ENCODE peak calls at places on chromosomes 13 and 19, in nine cellular contexts. N is ovary; Y is H9; T is right lobe of liver; V is PC-3; Q is A673; F is CD8-positive, alpha-beta T cell; P is tibial artery; L is left ventricle myocardium inferior. Z is an unnamed sample. For H3K4me1, the result is how much of the 10 kb centered on the place peaks cover.

GRCh38 chr13:50129065-50129922 is 114.0 kb downstream of the KCNRG start:
- DNase-seq in T (no peak), V (no peak), F (no peak), Q (no peak), N (no peak), Y (no peak), P (peak), L (peak), Z (no peak)

GRCh38 chr13:99985886-99986527 is 4.4 kb downstream of the ZIC2 start:
- DNase-seq in V (no peak), T (no peak), F (no peak), P (no peak), L (no peak), Q (peak), Y (no peak), N (no peak), Z (no peak)

GRCh38 chr19:30446844-30447243 is 74.7 kb downstream of the ZNF536 start:
- DNase-seq in F (no peak), Q (no peak), N (no peak), V (no peak), P (no peak), L (no peak), Y (no peak), T (no peak), Z (no peak)

GRCh38 chr13:27605610-27606200 is 14.6 kb downstream of the LNX2 start:
- DNase-seq in L (no peak), N (no peak), V (no peak), Y (no peak), P (no peak), Q (no peak), F (no peak), T (no peak), Z (no peak)

GRCh38 chr13:94454906-94455305 is 24.6 kb downstream of the DCT start:
- DNase-seq in P (no peak), L (no peak), N (no peak), F (no peak), Q (no peak), V (peak), T (no peak), Y (no peak), Z (no peak)

GRCh38 chr19:17214531-17215124 is 529 bp upstream of the USE1 start:
- DNase-seq in L (no peak), Y (no peak), N (no peak), P (no peak), V (no peak), T (no peak), Q (no peak), F (no peak), Z (no peak)

GRCh38 chr19:49635530-49636229 is 4.3 kb downstream of the RRAS start:
- DNase-seq in P (no peak), N (no peak), L (no peak), V (no peak), Q (peak), T (peak), Y (no peak), F (no peak), Z (no peak)

GRCh38 chr13:74367193-74367592 is 233.0 kb upstream of the KLF12 start:
- DNase-seq in Y (no peak), Q (no peak), N (no peak), T (no peak), P (no peak), L (no peak), F (no peak), V (no peak), Z (no peak)

GRCh38 chr13:33524086-33524485 is 238.5 kb upstream of the STARD13 start:
- DNase-seq in N (no peak), F (no peak), P (no peak), Q (no peak), V (peak), L (no peak), Y (no peak), T (no peak), Z (no peak)

GRCh38 chr19:46621191-46622117 is 3.4 kb downstream of the PTGIR start:
- DNase-seq in V (no peak), P (peak), L (no peak), F (no peak), N (no peak), Q (no peak), Y (no peak), T (no peak), Z (no peak)

GRCh38 chr19:10784257-10784656 is 51.8 kb downstream of the TMED1 start:
- DNase-seq in F (no peak), N (no peak), P (peak), Q (no peak), L (peak), T (peak), Y (no peak), V (no peak), Z (no peak)

GRCh38 chr19:48006762-48007161 is 12.3 kb downstream of the ELSPBP1 start:
- DNase-seq in T (no peak), F (no peak), N (no peak), L (no peak), Y (peak), Q (peak), P (no peak), V (no peak), Z (no peak)

GRCh38 chr13:32674503-32674902 is 88.3 kb downstream of the PDS5B start:
- DNase-seq in P (no peak), Y (no peak), T (no peak), L (no peak), V (no peak), F (no peak), N (no peak), Q (no peak), Z (no peak)

GRCh38 chr13:111153977-111154332 is 38.8 kb downstream of the ARHGEF7 start:
- DNase-seq in P (peak), N (no peak), V (peak), Q (peak), Y (no peak), T (peak), L (peak), F (peak), Z (no peak)

GRCh38 chr13:79108914-79109643 is 297.0 kb downstream of the RBM26 start:
- DNase-seq in P (no peak), V (no peak), Q (no peak), T (no peak), L (no peak), Y (no peak), F (no peak), N (no peak), Z (no peak)

GRCh38 chr13:22563272-22563671 is 617.5 kb upstream of the SGCG start:
- DNase-seq in L (no peak), V (no peak), P (no peak), F (no peak), Y (no peak), N (no peak), Q (no peak), T (no peak), Z (no peak)

GRCh38 chr19:11986754-11987153 is 21.9 kb downstream of the ZNF763 start:
- DNase-seq in Q (no peak), V (no peak), N (no peak), L (no peak), P (no peak), T (no peak), Y (no peak), F (no peak), Z (no peak)

GRCh38 chr19:53789708-53790678 is 34.1 kb downstream of the NLRP12 start:
- DNase-seq in Q (no peak), V (no peak), Y (no peak), L (no peak), T (no peak), P (no peak), N (no peak), F (no peak), Z (no peak)

GRCh38 chr13:114339779-114340534 is 25.7 kb downstream of the CHAMP1 start:
- DNase-seq in V (peak), Y (no peak), T (no peak), Q (peak), P (no peak), F (peak), L (peak), N (no peak), Z (no peak)

GRCh38 chr13:58587183-58587582 is 955.6 kb downstream of the PCDH17 start:
- DNase-seq in Q (no peak), T (no peak), Y (no peak), F (no peak), P (no peak), V (no peak), L (no peak), N (no peak), Z (no peak)

GRCh38 chr13:31885994-31886393 is 145.6 kb upstream of the FRY start:
- DNase-seq in Y (no peak), V (no peak), Q (peak), P (no peak), L (no peak), N (no peak), F (no peak), T (no peak), Z (no peak)

GRCh38 chr13:41200126-41200525 is 5.8 kb upstream of the KBTBD7 start:
- DNase-seq in F (no peak), Q (no peak), L (no peak), V (no peak), T (no peak), Y (no peak), P (no peak), N (no peak), Z (no peak)

GRCh38 chr13:77448689-77449088 is 86.8 kb upstream of the SCEL start:
- DNase-seq in P (no peak), Q (no peak), L (no peak), V (no peak), T (peak), F (no peak), N (no peak), Y (peak), Z (no peak)

GRCh38 chr19:55014714-55015113 is 23.4 kb downstream of the GP6 start:
- DNase-seq in V (peak), F (no peak), N (no peak), Y (no peak), L (peak), Q (no peak), T (peak), P (no peak), Z (no peak)

GRCh38 chr13:41122838-41123237 is 9.8 kb downstream of the KBTBD6 start:
- DNase-seq in L (no peak), T (no peak), V (no peak), P (no peak), F (no peak), Y (no peak), N (no peak), Q (no peak), Z (no peak)

GRCh38 chr13:87671031-87671823 is at the start of gene SLITRK5:
- DNase-seq in P (peak), V (peak), F (peak), N (peak), Y (peak), L (peak), Q (peak), T (peak), Z (no peak)
- H3K27ac ChIP-seq in P (no peak), V (no peak), F (no peak), N (no peak), Y (no peak), L (no peak), Q (peak), T (no peak), Z (no peak)

DNA sequence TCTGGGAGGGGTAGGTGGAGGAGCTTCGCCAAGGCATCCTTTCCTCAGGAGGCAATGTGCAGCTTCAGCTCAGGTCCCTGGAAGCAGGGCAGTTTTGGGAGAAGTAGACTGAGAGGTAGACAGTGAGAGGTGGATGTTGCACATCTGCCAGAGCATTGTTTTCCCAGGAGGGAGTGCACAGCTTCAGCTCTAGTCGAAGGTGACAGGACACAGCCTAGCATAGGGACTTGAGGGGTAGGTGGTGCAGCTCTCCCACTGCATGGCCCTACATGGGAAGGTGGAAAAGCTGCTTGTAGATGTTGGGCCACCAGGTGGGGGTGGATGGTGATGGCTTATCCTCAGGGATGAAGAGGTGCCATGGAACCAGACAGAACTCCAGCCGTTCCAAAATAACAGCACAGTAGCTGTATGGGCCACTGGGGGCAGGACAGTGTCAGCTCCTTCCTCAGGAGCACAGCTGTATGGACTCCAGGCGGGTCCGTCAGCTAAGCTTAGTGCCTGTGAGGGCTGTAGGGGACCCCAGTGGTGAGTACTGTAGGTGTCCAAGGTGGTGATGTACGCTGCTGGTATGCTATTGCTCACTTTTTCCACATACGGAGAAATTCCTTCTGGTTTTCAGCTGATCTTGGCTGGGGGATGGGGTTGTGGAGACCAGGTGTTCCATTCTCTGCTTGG is 17.4 kb upstream of the ZNF543 start:
- DNase-seq in V (peak), L (no peak), N (no peak), T (no peak), Y (no peak), F (no peak), Q (no peak), P (no peak), Z (no peak)
- TF ChIP-seq CTCF in V (no peak), L (no peak), N (no peak), T (no peak), Y (peak), F (no peak), Q (no peak), P (no peak), Z (no peak)

DNA sequence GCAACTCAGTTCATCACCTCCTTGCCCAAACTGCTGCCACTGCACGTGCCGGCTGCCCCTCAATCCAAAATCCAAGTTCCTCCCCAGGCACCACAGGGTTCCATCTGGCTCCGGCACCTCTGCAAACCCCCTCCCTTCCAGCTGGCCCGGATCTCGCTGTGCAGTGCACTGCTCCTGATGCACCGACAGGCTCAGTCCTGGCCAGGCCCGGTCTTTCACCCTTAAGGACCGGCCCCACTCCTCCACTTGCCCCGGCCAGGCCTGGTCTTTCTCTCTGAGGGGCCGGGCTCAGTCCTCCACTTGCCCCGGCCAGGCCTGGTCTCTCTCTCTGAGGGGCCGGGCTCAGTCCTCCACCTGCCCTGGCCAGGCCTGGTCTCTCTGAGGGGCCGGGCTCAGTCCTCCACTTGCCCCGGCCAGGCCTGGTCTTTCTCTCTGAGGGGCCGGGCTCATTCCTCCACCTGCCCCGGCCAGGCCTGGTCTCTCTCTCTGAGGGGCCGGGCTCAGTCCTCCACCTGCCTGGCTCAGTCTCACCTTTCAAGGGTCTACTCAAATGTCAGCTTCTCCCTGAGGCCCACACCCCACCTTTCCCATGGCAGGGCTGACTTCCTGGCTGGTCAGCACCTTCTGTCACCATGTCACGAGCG is 6.9 kb downstream of the ZNF787 start:
- DNase-seq in T (peak), F (no peak), Q (no peak), P (no peak), N (no peak), L (no peak), V (no peak), Y (no peak), Z (no peak)
- H3K4me1 ChIP-seq in T (under half), F (under half), Q (under half), P (under half), N (under half), L (half or more), V (under half), Y (under half), Z (under half)

DNA sequence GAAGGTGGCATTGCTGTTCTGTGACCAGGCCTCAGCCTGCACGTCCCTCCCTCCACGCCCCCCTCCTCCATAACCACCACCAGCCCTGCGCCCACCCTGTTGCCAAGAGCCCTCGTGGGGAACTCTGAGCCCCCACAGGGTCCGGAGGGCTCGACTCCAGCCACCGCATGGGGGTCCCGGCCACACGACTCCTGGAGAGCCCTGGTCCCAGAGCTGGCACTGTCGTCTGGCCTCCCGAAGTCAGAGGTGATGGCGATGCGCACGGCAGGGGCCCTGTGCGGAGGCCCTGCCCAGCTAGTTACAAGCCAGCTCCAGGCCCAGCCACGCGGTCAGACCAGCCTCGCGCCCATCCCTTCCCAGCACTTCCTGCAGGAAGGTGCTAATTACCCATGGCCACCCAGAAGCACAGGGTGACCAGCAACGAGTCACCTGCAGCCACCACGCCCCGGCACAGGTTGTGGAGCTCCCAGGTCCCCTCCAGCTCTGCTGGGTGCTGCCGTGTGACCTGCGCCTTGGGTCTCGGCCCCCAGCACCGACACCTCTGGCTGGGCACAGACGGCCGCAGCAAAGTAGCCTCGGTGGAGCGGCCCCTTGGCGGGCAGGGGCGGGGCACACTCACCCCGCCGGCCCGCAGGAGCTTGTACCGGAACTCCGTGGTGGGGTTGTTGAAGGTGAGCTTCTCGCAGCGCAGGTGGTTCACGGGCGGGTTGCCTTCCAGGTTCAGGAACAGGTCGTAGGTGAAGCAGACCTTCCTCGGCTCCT is 49.6 kb downstream of the MLLT1 start:
- DNase-seq in F (no peak), N (no peak), Q (no peak), V (no peak), Y (no peak), P (no peak), T (peak), L (peak), Z (no peak)
- H3K27ac ChIP-seq in F (no peak), N (no peak), Q (no peak), V (no peak), Y (no peak), P (no peak), T (no peak), L (no peak), Z (no peak)

GRCh38 chr19:36488816-36489138 is 584 bp downstream of the ZNF566 start:
- DNase-seq in T (no peak), Q (peak), F (peak), P (no peak), L (no peak), Y (no peak), N (no peak), V (peak), Z (no peak)
- TF ChIP-seq CTCF in T (no peak), Q (peak), F (no peak), P (no peak), L (no peak), Y (no peak), N (no peak), V (peak), Z (no peak)

GRCh38 chr13:21055016-21055415 is 6.4 kb downstream of the LATS2 start:
- DNase-seq in Q (no peak), T (no peak), Y (no peak), V (no peak), N (no peak), L (no peak), F (no peak), P (no peak), Z (no peak)
- H3K4me1 ChIP-seq in Q (under half), T (under half), Y (under half), V (under half), N (under half), L (half or more), F (under half), P (under half), Z (half or more)

DNA sequence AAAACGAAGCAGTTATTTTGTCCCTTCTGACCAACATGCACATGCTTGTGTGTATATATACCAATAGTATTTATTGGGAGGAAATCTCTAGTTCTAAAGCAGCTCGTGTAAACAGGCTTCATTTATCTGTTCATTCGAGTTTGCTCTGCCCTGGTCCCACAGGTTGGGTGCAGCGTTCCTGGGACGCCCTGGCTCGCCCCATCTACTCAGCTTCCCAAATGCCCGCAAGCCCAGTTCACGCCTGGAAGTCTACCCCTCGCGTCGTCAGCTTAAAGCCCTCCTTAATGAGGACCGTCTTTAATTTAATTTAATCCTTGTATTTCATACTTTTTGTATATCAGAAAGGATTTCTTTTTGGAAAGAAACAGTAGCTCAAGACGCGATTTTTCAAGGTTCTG is 604 bp downstream of the THSD1 start:
- DNase-seq in L (no peak), Y (no peak), F (no peak), T (no peak), Q (no peak), N (no peak), P (no peak), V (no peak), Z (no peak)
- H3K27ac ChIP-seq in L (peak), Y (no peak), F (no peak), T (no peak), Q (no peak), N (no peak), P (peak), V (no peak), Z (no peak)

Z was measured in thoracic aorta.